ENCODE peak calls at places on chromosomes 1 and 21, in six cellular contexts. R is stimulated activated CD8-positive, alpha-beta memory T cell treated with anti-CD3 and anti-CD28 coated beads, Interleukin-4, amount 100 ng/mL, for 24 hours; M is Right ventricle myocardium superior; Q is stimulated activated naive CD8-positive, alpha-beta T cell treated with anti-CD3 and anti-CD28 coated beads, Interleukin-15, amount 100 ng/mL, for 72 hours; X is A549; D is H1. A is an unnamed sample.

GRCh38 chr1:166701603-166702090 is 137.6 kb upstream of the POGK start:
- DNase-seq in R (no peak), M (no peak), Q (no peak), X (no peak), D (no peak), A (no peak)

GRCh38 chr1:25616932-25617625 is 488 bp downstream of the MAN1C1 start:
- DNase-seq in R (no peak), M (no peak), Q (peak; percentile 34), X (no peak), D (no peak), A (no peak)

GRCh38 chr1:40794915-40795715 is 11.5 kb downstream of the KCNQ4 start:
- DNase-seq in R (no peak), M (no peak), Q (peak; percentile 33), X (no peak), D (no peak), A (no peak)

GRCh38 chr1:46522184-46522968 is 29.1 kb downstream of the KNCN start:
- DNase-seq in R (no peak), M (peak; percentile 59), Q (peak; percentile 63), X (peak; percentile 53), D (peak; percentile 45), A (no peak)

GRCh38 chr1:118081387-118081786 is 103.6 kb downstream of the SPAG17 start:
- DNase-seq in R (no peak), M (no peak), Q (no peak), X (no peak), D (no peak), A (peak; percentile 5)

GRCh38 chr1:206787956-206788355 is 15.7 kb upstream of the IL10 start:
- DNase-seq in R (no peak), M (no peak), Q (no peak), X (no peak), D (no peak), A (no peak)

GRCh38 chr1:117146570-117147340 is 25.2 kb upstream of the TRIM45 start:
- DNase-seq in R (no peak), M (no peak), Q (no peak), X (peak; percentile 73), D (no peak), A (no peak)

GRCh38 chr1:224666078-224666477 is 50.0 kb downstream of the CNIH3 start:
- DNase-seq in R (no peak), M (no peak), Q (no peak), X (no peak), D (no peak), A (no peak)

GRCh38 chr1:6495041-6495441 is 3.6 kb upstream of the PLEKHG5 start:
- DNase-seq in R (no peak), M (no peak), Q (no peak), X (no peak), D (no peak), A (no peak)

GRCh38 chr1:109197163-109198042 is 16.3 kb upstream of the SARS1 start:
- DNase-seq in R (no peak), M (no peak), Q (no peak), X (peak; percentile 85), D (no peak), A (no peak)

GRCh38 chr1:169604781-169605560 is 18.7 kb upstream of the F5 start:
- DNase-seq in R (no peak), M (peak; percentile 48), Q (peak; percentile 79), X (no peak), D (no peak), A (no peak)

GRCh38 chr21:36079010-36079649 is 9.3 kb downstream of the CBR1 start:
- DNase-seq in R (no peak), M (peak; percentile 51), Q (peak; percentile 40), X (no peak), D (no peak), A (no peak)

GRCh38 chr1:111976332-111976731 is 13.1 kb downstream of the KCND3 start:
- DNase-seq in R (no peak), M (no peak), Q (no peak), X (no peak), D (no peak), A (no peak)

GRCh38 chr21:36510911-36511310 is 31.0 kb upstream of the CLDN14 start:
- DNase-seq in R (no peak), M (no peak), Q (no peak), X (no peak), D (no peak), A (no peak)

GRCh38 chr1:220950576-220950975 is 71.3 kb downstream of the HLX start:
- DNase-seq in R (no peak), M (no peak), Q (no peak), X (no peak), D (no peak), A (no peak)

GRCh38 chr1:235932090-235932510 is 65.4 kb upstream of the LYST start:
- DNase-seq in R (no peak), M (no peak), Q (no peak), X (no peak), D (no peak), A (no peak)

GRCh38 chr21:25772680-25773079 is 37.9 kb downstream of the GABPA start:
- DNase-seq in R (no peak), M (no peak), Q (no peak), X (no peak), D (no peak), A (no peak)

GRCh38 chr1:218501073-218501612 is 156.0 kb downstream of the TGFB2 start:
- DNase-seq in R (no peak), M (no peak), Q (no peak), X (no peak), D (no peak), A (no peak)

GRCh38 chr1:98704474-98704873 is 43.0 kb downstream of the SNX7 start:
- DNase-seq in R (no peak), M (no peak), Q (no peak), X (peak; percentile 30), D (no peak), A (no peak)

GRCh38 chr1:15139654-15140350 is 13.7 kb upstream of the TMEM51 start:
- DNase-seq in R (no peak), M (peak; percentile 48), Q (no peak), X (no peak), D (peak; percentile 54), A (no peak)

GRCh38 chr21:14545906-14546480 is at the start of gene SAMSN1:
- DNase-seq in R (peak; percentile 34), M (no peak), Q (peak; percentile 79), X (no peak), D (no peak), A (no peak)

GRCh38 chr1:115893545-115893944 is 52.6 kb upstream of the NHLH2 start:
- DNase-seq in R (no peak), M (no peak), Q (no peak), X (no peak), D (no peak), A (no peak)

GRCh38 chr1:235855811-235856429 is 10.8 kb downstream of the LYST start:
- DNase-seq in R (no peak), M (no peak), Q (no peak), X (no peak), D (no peak), A (no peak)

GRCh38 chr1:32330558-32331127 is 5.4 kb downstream of the MARCKSL1 start:
- DNase-seq in R (no peak), M (no peak), Q (no peak), X (no peak), D (no peak), A (no peak)

GRCh38 chr1:218705391-218705790 is 360.3 kb downstream of the TGFB2 start:
- DNase-seq in R (no peak), M (no peak), Q (no peak), X (peak; percentile 61), D (no peak), A (no peak)

GRCh38 chr1:211082824-211083223 is 51.1 kb downstream of the KCNH1 start:
- DNase-seq in R (no peak), M (no peak), Q (no peak), X (no peak), D (no peak), A (no peak)

GRCh38 chr21:44753357-44753756 is 42.0 kb upstream of the TSPEAR start:
- DNase-seq in R (no peak), M (no peak), Q (no peak), X (no peak), D (no peak), A (no peak)

GRCh38 chr1:185732941-185733340 is 1.2 kb upstream of the HMCN1 start:
- DNase-seq in R (no peak), M (no peak), Q (no peak), X (no peak), D (no peak), A (no peak)

GRCh38 chr1:156816561-156817328 is at the start of gene SH2D2A:
- DNase-seq in R (peak; percentile 90), M (peak; percentile 68), Q (peak; percentile 96), X (no peak), D (no peak), A (peak; percentile 67)

GRCh38 chr1:244603498-244603897 is 49.4 kb upstream of the DESI2 start:
- DNase-seq in R (no peak), M (no peak), Q (no peak), X (peak; percentile 36), D (no peak), A (no peak)

GRCh38 chr1:71276466-71276865 is 195.6 kb upstream of the ZRANB2 start:
- DNase-seq in R (no peak), M (no peak), Q (no peak), X (no peak), D (no peak), A (no peak)

GRCh38 chr1:52667290-52667689 is 30.9 kb downstream of the COA7 start:
- DNase-seq in R (no peak), M (no peak), Q (no peak), X (no peak), D (no peak), A (no peak)

GRCh38 chr1:47229884-47230691 is 1.9 kb downstream of the TAL1 start:
- DNase-seq in R (no peak), M (no peak), Q (no peak), X (no peak), D (peak; percentile 56), A (no peak)

GRCh38 chr1:85692730-85693314 is 15.4 kb downstream of the ZNHIT6 start:
- DNase-seq in R (no peak), M (no peak), Q (no peak), X (peak; percentile 45), D (no peak), A (no peak)

A was measured in GM12892.